ENCODE peak calls at places on chromosome 6, in nine cellular contexts. Z is left cardiac atrium; U is AG20443; K is stimulated activated CD8-positive, alpha-beta memory T cell treated with anti-CD3 and anti-CD28 coated beads, Interleukin-4, amount 100 ng/mL, for 48 hours; A is fibroblast of lung; X is T-helper 17 cell; M is activated naive CD4-positive, alpha-beta T cell; L is nephron progenitor cell; D is kidney glomerular epithelial cell. H is an unnamed sample.

GRCh38 chr6:24910331-24910849 is 25.4 kb downstream of the RIPOR2 start:
- DNase-seq in Z (peak), A (no peak), M (no peak), L (peak), D (no peak), X (peak), U (peak), K (peak), H (no peak)

GRCh38 chr6:30889921-30890645 is 5.8 kb downstream of the DDR1 start:
- DNase-seq in D (no peak), A (no peak), U (no peak), Z (no peak), K (no peak), L (no peak), X (no peak), M (no peak), H (peak)

GRCh38 chr6:75201901-75202672 is 3.8 kb downstream of the COL12A1 start:
- DNase-seq in M (no peak), Z (peak), X (no peak), L (peak), D (peak), K (no peak), A (peak), U (no peak), H (no peak)

GRCh38 chr6:56148488-56149190 is 98.7 kb downstream of the COL21A1 start:
- DNase-seq in K (no peak), D (no peak), M (no peak), A (peak), L (no peak), Z (no peak), X (no peak), U (no peak), H (no peak)

GRCh38 chr6:143236151-143236788 is 175.6 kb downstream of the AIG1 start:
- DNase-seq in D (no peak), K (no peak), X (no peak), Z (no peak), M (no peak), U (peak), L (peak), A (no peak), H (no peak)

GRCh38 chr6:137307163-137307851 is 88.1 kb upstream of the IFNGR1 start:
- DNase-seq in A (no peak), D (no peak), L (no peak), Z (no peak), M (no peak), K (no peak), X (no peak), U (no peak), H (no peak)

GRCh38 chr6:37319156-37319555 is 34.6 kb upstream of the RNF8 start:
- DNase-seq in Z (no peak), X (no peak), D (no peak), K (no peak), U (peak), L (no peak), M (no peak), A (no peak), H (no peak)

GRCh38 chr6:26217714-26218075 is 130.5 kb downstream of the HFE start:
- DNase-seq in Z (no peak), L (no peak), K (no peak), U (no peak), D (peak), X (no peak), A (peak), M (no peak), H (no peak)

GRCh38 chr6:157017861-157018260 is 240.7 kb downstream of the ARID1B start:
- DNase-seq in M (no peak), D (peak), X (no peak), U (no peak), A (no peak), Z (no peak), K (no peak), L (no peak), H (no peak)

GRCh38 chr6:87099472-87099871 is 4.6 kb upstream of the CGA start:
- DNase-seq in U (no peak), L (no peak), X (no peak), M (no peak), Z (no peak), K (no peak), D (no peak), A (no peak), H (no peak)

GRCh38 chr6:136647363-136647763 is 97.1 kb upstream of the MAP7 start:
- DNase-seq in A (peak), Z (peak), D (peak), X (no peak), U (peak), M (no peak), L (no peak), K (peak), H (no peak)

GRCh38 chr6:15754035-15754705 is 91.3 kb upstream of the DTNBP1 start:
- DNase-seq in X (no peak), K (no peak), M (no peak), D (peak), Z (no peak), L (no peak), A (peak), U (peak), H (no peak)

GRCh38 chr6:44058617-44059358 is 68.5 kb downstream of the MRPL14 start:
- DNase-seq in M (no peak), Z (peak), L (no peak), D (no peak), U (peak), X (no peak), A (peak), K (peak), H (no peak)

GRCh38 chr6:161626132-161626676 is 352.3 kb upstream of the AGPAT4 start:
- DNase-seq in D (no peak), A (no peak), K (no peak), L (no peak), X (no peak), M (no peak), Z (no peak), U (no peak), H (no peak)

GRCh38 chr6:130681028-130681427 is 146.2 kb upstream of the SMLR1 start:
- DNase-seq in L (no peak), X (no peak), M (no peak), K (no peak), D (peak), A (peak), Z (no peak), U (peak), H (no peak)

GRCh38 chr6:146246028-146246427 is 217.2 kb downstream of the GRM1 start:
- DNase-seq in D (no peak), U (no peak), Z (no peak), L (no peak), X (no peak), K (no peak), A (no peak), M (no peak), H (no peak)

GRCh38 chr6:35468980-35469710 is 944 bp downstream of the RPL10A start:
- DNase-seq in Z (no peak), A (no peak), L (no peak), M (no peak), U (no peak), K (peak), D (no peak), X (peak), H (no peak)

GRCh38 chr6:51529240-51529639 is 558.2 kb downstream of the PKHD1 start:
- DNase-seq in A (no peak), X (no peak), Z (no peak), D (no peak), K (no peak), U (no peak), M (no peak), L (no peak), H (no peak)